ENCODE peak calls at places on chromosomes 3 and 15, in nine cellular contexts. I, Y, R, F, N, O, H, G and X are unnamed samples.

GRCh38 chr15:36265422-36265821 is 314.0 kb upstream of the CDIN1 start:
- DNase-seq in O (no peak), I (no peak), R (no peak), G (no peak), N (no peak), Y (no peak), H (no peak), F (peak), X (no peak)

GRCh38 chr15:62112616-62113593 is 46.1 kb downstream of the C2CD4A start:
- DNase-seq in G (peak), F (peak), I (peak), R (peak), N (no peak), H (no peak), Y (peak), O (peak), X (no peak)

GRCh38 chr3:151101270-151101954 is 15.9 kb downstream of the MED12L start:
- DNase-seq in G (no peak), I (no peak), Y (no peak), R (no peak), O (no peak), H (no peak), F (no peak), N (no peak), X (no peak)

GRCh38 chr15:74203914-74204431 is 1.4 kb upstream of the STRA6 start:
- DNase-seq in I (peak), O (no peak), H (peak), N (peak), F (peak), R (peak), G (peak), Y (no peak), X (no peak)

GRCh38 chr15:92510163-92510882 is 116.6 kb downstream of the ST8SIA2 start:
- DNase-seq in I (peak), N (peak), O (no peak), R (no peak), H (no peak), Y (no peak), F (peak), G (no peak), X (no peak)

GRCh38 chr3:101026244-101026643 is 33.0 kb upstream of the ABI3BP start:
- DNase-seq in G (no peak), H (no peak), R (no peak), Y (no peak), O (no peak), N (no peak), F (no peak), I (no peak), X (no peak)

GRCh38 chr15:77580991-77581682 is 51.6 kb downstream of the LINGO1 start:
- DNase-seq in F (peak), G (no peak), I (no peak), H (no peak), R (no peak), N (no peak), O (peak), Y (no peak), X (no peak)

GRCh38 chr3:155701882-155702465 is 42.9 kb downstream of the PLCH1 start:
- DNase-seq in H (peak), G (peak), R (peak), N (peak), O (no peak), Y (peak), I (peak), F (peak), X (peak)

GRCh38 chr3:53645754-53646153 is 151.3 kb downstream of the CACNA1D start:
- DNase-seq in H (no peak), G (no peak), I (no peak), R (no peak), O (no peak), F (no peak), N (no peak), Y (no peak), X (no peak)

GRCh38 chr15:75646944-75647364 is 758 bp upstream of the SNX33 start:
- DNase-seq in N (no peak), I (no peak), G (no peak), Y (no peak), R (no peak), F (no peak), O (peak), H (peak), X (no peak)

GRCh38 chr3:13139471-13140065 is 66.3 kb upstream of the IQSEC1 start:
- DNase-seq in F (no peak), O (no peak), Y (no peak), N (no peak), R (no peak), H (no peak), G (no peak), I (no peak), X (no peak)

GRCh38 chr3:195005251-195005620 is 265.7 kb downstream of the XXYLT1 start:
- DNase-seq in Y (no peak), H (no peak), G (no peak), F (no peak), R (no peak), I (no peak), N (peak), O (no peak), X (no peak)

GRCh38 chr3:40382617-40382979 is 4.4 kb upstream of the ENTPD3 start:
- DNase-seq in G (peak), H (no peak), N (no peak), Y (no peak), O (no peak), I (no peak), R (no peak), F (no peak), X (no peak)

GRCh38 chr3:45772341-45773035 is 23.8 kb downstream of the SLC6A20 start:
- DNase-seq in G (no peak), F (no peak), I (no peak), H (no peak), R (no peak), O (no peak), Y (no peak), N (no peak), X (no peak)

GRCh38 chr15:32669870-32670623 is 28.5 kb downstream of the SCG5 start:
- DNase-seq in Y (peak), N (peak), I (no peak), G (peak), F (peak), R (peak), O (no peak), H (peak), X (no peak)

GRCh38 chr3:17032407-17033034 is 147.8 kb downstream of the PLCL2 start:
- DNase-seq in G (peak), O (no peak), N (no peak), H (peak), Y (no peak), I (peak), F (peak), R (no peak), X (peak)

GRCh38 chr3:50237754-50238548 is 1.9 kb downstream of the GNAI2 start:
- DNase-seq in I (peak), F (peak), N (peak), R (peak), G (peak), H (peak), O (peak), Y (peak), X (peak)

GRCh38 chr15:75661041-75661778 is 13.5 kb downstream of the SNX33 start:
- DNase-seq in H (peak), F (peak), G (peak), O (no peak), R (peak), I (peak), N (peak), Y (peak), X (no peak)

GRCh38 chr15:53414167-53414566 is 345.3 kb downstream of the WDR72 start:
- DNase-seq in Y (no peak), H (no peak), I (no peak), O (peak), G (no peak), F (no peak), R (no peak), N (no peak), X (peak)

GRCh38 chr3:81242871-81243270 is 518.6 kb downstream of the GBE1 start:
- DNase-seq in I (peak), R (no peak), Y (no peak), N (no peak), F (peak), O (no peak), H (no peak), G (no peak), X (peak)

GRCh38 chr3:54954019-54954418 is 26.2 kb upstream of the LRTM1 start:
- DNase-seq in R (peak), O (no peak), Y (peak), G (peak), F (peak), H (no peak), I (peak), N (no peak), X (no peak)

GRCh38 chr15:57367556-57367955 is 8.7 kb upstream of the CGNL1 start:
- DNase-seq in H (no peak), G (no peak), Y (no peak), I (no peak), N (no peak), F (no peak), R (no peak), O (no peak), X (no peak)

GRCh38 chr3:170162630-170163029 is 18.9 kb downstream of the PHC3 start:
- DNase-seq in Y (no peak), H (no peak), N (no peak), I (no peak), F (peak), O (no peak), R (peak), G (no peak), X (no peak)

GRCh38 chr3:9915252-9916141 is 1.4 kb upstream of the IL17RC start:
- DNase-seq in R (no peak), I (peak), G (peak), N (peak), F (peak), Y (no peak), H (peak), O (peak), X (peak)

GRCh38 chr15:89364741-89365450 is 30.3 kb upstream of the POLG start:
- DNase-seq in I (no peak), O (no peak), Y (no peak), G (no peak), F (no peak), N (peak), R (no peak), H (no peak), X (no peak)

GRCh38 chr3:124907957-124908356 is 20.8 kb upstream of the ITGB5 start:
- DNase-seq in Y (no peak), F (no peak), R (no peak), I (no peak), G (no peak), O (no peak), H (no peak), N (peak), X (no peak)

GRCh38 chr3:36172699-36173098 is 207.6 kb upstream of the STAC start:
- DNase-seq in R (no peak), O (no peak), N (no peak), H (no peak), F (no peak), I (no peak), Y (no peak), G (no peak), X (no peak)

GRCh38 chr15:34951993-34952392 is 17.5 kb downstream of the AQR start:
- DNase-seq in I (peak), Y (peak), G (peak), F (peak), O (no peak), N (no peak), R (no peak), H (no peak), X (no peak)

GRCh38 chr3:70919091-70919490 is 606.7 kb upstream of the MDFIC2 start:
- DNase-seq in H (no peak), Y (no peak), R (peak), O (no peak), G (no peak), F (no peak), I (peak), N (no peak), X (no peak)

GRCh38 chr3:17945799-17946381 is 203.5 kb upstream of the TBC1D5 start:
- DNase-seq in G (no peak), N (no peak), Y (no peak), R (no peak), O (no peak), H (no peak), F (no peak), I (no peak), X (no peak)

GRCh38 chr15:49758856-49759255 is 138.0 kb downstream of the DTWD1 start:
- DNase-seq in H (no peak), I (no peak), O (no peak), G (peak), R (no peak), F (no peak), Y (no peak), N (no peak), X (no peak)

GRCh38 chr15:53288542-53288941 is 470.9 kb downstream of the WDR72 start:
- DNase-seq in N (no peak), I (no peak), H (no peak), Y (no peak), O (no peak), F (no peak), G (no peak), R (no peak), X (no peak)

GRCh38 chr15:31369716-31370115 is 43.1 kb downstream of the KLF13 start:
- DNase-seq in G (no peak), N (no peak), F (no peak), R (no peak), I (no peak), Y (no peak), H (no peak), O (no peak), X (no peak)

GRCh38 chr3:107240183-107241091 is 136.8 kb upstream of the CCDC54 start:
- DNase-seq in F (peak), O (peak), I (peak), N (peak), G (peak), Y (peak), H (peak), R (peak), X (peak)

GRCh38 chr15:74306801-74307217 is 60.6 kb downstream of the CYP11A1 start:
- DNase-seq in F (peak), R (no peak), O (no peak), H (no peak), N (peak), I (no peak), G (no peak), Y (no peak), X (no peak)

GRCh38 chr15:62983956-62984355 is 58.6 kb upstream of the TPM1 start:
- DNase-seq in F (no peak), H (no peak), G (no peak), I (no peak), N (no peak), O (no peak), R (no peak), Y (no peak), X (no peak)

GRCh38 chr15:81740402-81740801 is 305.4 kb downstream of the MEX3B start:
- DNase-seq in F (peak), G (no peak), R (no peak), Y (no peak), I (no peak), O (no peak), H (no peak), N (no peak), X (no peak)

GRCh38 chr3:119639494-119640350 is 20.7 kb downstream of the POPDC2 start:
- DNase-seq in H (no peak), G (peak), R (no peak), Y (no peak), N (no peak), F (peak), O (no peak), I (no peak), X (peak)

GRCh38 chr3:110859993-110860392 is 211.6 kb upstream of the NECTIN3 start:
- DNase-seq in R (no peak), G (no peak), F (no peak), H (no peak), Y (no peak), O (no peak), I (no peak), N (no peak), X (no peak)

GRCh38 chr3:110352841-110353595 is 718.6 kb upstream of the NECTIN3 start:
- DNase-seq in I (peak), H (no peak), N (no peak), G (peak), Y (no peak), O (no peak), F (peak), R (no peak), X (no peak)

GRCh38 chr3:192092388-192093005 is 631.5 kb downstream of the PYDC2 start:
- DNase-seq in H (no peak), I (no peak), O (no peak), N (no peak), G (no peak), Y (no peak), R (no peak), F (no peak), X (peak)
- H3K4me3 ChIP-seq in H (no peak), I (no peak), O (no peak), N (no peak), G (no peak), Y (no peak), R (no peak), F (no peak), X (no peak)

GRCh38 chr15:96347181-96348111 is 16.9 kb downstream of the NR2F2 start:
- DNase-seq in N (peak), O (no peak), F (no peak), H (peak), G (peak), I (peak), Y (no peak), R (no peak), X (no peak)
- H3K4me3 ChIP-seq in N (peak), O (peak), F (no peak), H (peak), G (peak), I (peak), Y (no peak), R (no peak), X (no peak)

DNA sequence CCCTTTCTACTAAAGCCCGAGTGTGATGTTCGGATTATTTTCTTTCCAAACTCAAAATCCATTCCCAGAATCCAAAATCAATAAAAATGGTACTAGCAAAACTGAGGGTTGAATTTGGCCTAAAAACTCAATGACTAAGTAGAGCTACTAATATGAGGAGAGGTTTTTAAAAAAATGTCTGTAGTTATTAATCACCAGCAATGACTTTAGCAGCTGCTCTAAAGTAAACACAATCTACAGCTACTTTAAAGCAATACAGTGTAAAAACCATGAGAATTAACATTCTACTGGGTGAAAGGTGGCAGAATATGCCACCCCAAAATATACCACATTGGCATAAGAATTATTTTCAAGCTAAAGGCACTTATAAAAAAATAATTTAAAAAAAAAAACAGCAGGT is 23.5 kb downstream of the FHIT start:
- DNase-seq in I (no peak), G (no peak), O (no peak), H (no peak), F (no peak), N (no peak), R (no peak), Y (no peak), X (no peak)
- H3K4me3 ChIP-seq in I (no peak), G (no peak), O (no peak), H (no peak), F (no peak), N (no peak), R (no peak), Y (no peak), X (no peak)

GRCh38 chr3:72101538-72101937 is 316.6 kb upstream of the PROK2 start:
- DNase-seq in R (peak), G (no peak), H (no peak), F (no peak), I (no peak), Y (no peak), O (no peak), N (no peak), X (no peak)

GRCh38 chr3:72100626-72101187 is 315.8 kb upstream of the PROK2 start:
- DNase-seq in R (peak), I (peak), N (peak), H (peak), G (peak), F (peak), O (peak), Y (peak), X (peak)

GRCh38 chr3:72102057-72102711 is 317.2 kb upstream of the PROK2 start:
- DNase-seq in O (no peak), F (no peak), Y (no peak), H (no peak), G (peak), N (no peak), I (no peak), R (no peak), X (peak)

GRCh38 chr3:72099331-72100061 is 314.5 kb upstream of the PROK2 start:
- DNase-seq in H (no peak), G (no peak), O (no peak), N (peak), R (no peak), F (no peak), I (no peak), Y (no peak), X (peak)

GRCh38 chr3:72100062-72100511 is 315.1 kb upstream of the PROK2 start:
- DNase-seq in R (no peak), I (no peak), G (peak), F (no peak), N (peak), H (no peak), O (no peak), Y (no peak), X (peak)
- H3K4me3 ChIP-seq in R (peak), I (peak), G (peak), F (peak), N (peak), H (no peak), O (peak), Y (no peak), X (peak)